ENCODE peak calls at places on chromosomes 2 and 18, in nine cellular contexts. D is aorta, E is upper lobe of right lung, H is tibial artery, V is GM12878, F is HepG2, S is neuronal stem cell, R is heart right ventricle, U is GM23338. X is an unnamed sample. For H3K27me3, the result is how much of the 10 kb centered on the place peaks cover.

GRCh38 chr18:63155169-63155852 is 164.3 kb downstream of the BCL2 start:
- DNase-seq in D (peak), E (peak), H (peak), V (peak), F (peak), S (peak), R (peak), U (peak), X (peak)

GRCh38 chr2:180478883-180479282 is 471.8 kb upstream of the CWC22 start:
- DNase-seq in D (no peak), E (no peak), H (no peak), V (no peak), F (no peak), S (no peak), R (no peak), U (no peak), X (no peak)

GRCh38 chr2:186891219-186891621 is 42.2 kb upstream of the ZSWIM2 start:
- DNase-seq in D (no peak), E (no peak), H (no peak), V (no peak), F (no peak), S (no peak), R (no peak), U (no peak), X (no peak)

GRCh38 chr2:133324150-133324561 is 244.1 kb downstream of the NCKAP5 start:
- DNase-seq in D (no peak), E (no peak), H (no peak), V (no peak), F (no peak), S (no peak), R (no peak), U (peak), X (no peak)

GRCh38 chr2:49108851-49109250 is 45.5 kb downstream of the FSHR start:
- DNase-seq in D (no peak), E (no peak), H (no peak), V (no peak), F (no peak), S (no peak), R (no peak), U (no peak), X (no peak)

GRCh38 chr2:219828127-219828526 is 200.7 kb downstream of the SLC4A3 start:
- DNase-seq in D (no peak), E (no peak), H (no peak), V (no peak), F (no peak), S (no peak), R (no peak), U (no peak), X (no peak)

GRCh38 chr2:38648107-38648761 is 17.7 kb upstream of the GALM start:
- DNase-seq in D (no peak), E (no peak), H (no peak), V (no peak), F (peak), S (no peak), R (no peak), U (no peak), X (no peak)

GRCh38 chr2:241412144-241412543 is 56.1 kb downstream of the FARP2 start:
- DNase-seq in D (no peak), E (no peak), H (no peak), V (no peak), F (no peak), S (no peak), R (no peak), U (no peak), X (no peak)

GRCh38 chr2:28185153-28185552 is 207.5 kb upstream of the FOSL2 start:
- DNase-seq in D (no peak), E (no peak), H (no peak), V (no peak), F (no peak), S (no peak), R (no peak), U (no peak), X (no peak)

GRCh38 chr2:98579926-98580325 is 28.4 kb downstream of the COA5 start:
- DNase-seq in D (no peak), E (no peak), H (no peak), V (no peak), F (no peak), S (no peak), R (no peak), U (no peak), X (no peak)

GRCh38 chr2:195021704-195022513 is 635.1 kb upstream of the SLC39A10 start:
- DNase-seq in D (no peak), E (no peak), H (no peak), V (peak), F (no peak), S (no peak), R (no peak), U (no peak), X (no peak)

DNA sequence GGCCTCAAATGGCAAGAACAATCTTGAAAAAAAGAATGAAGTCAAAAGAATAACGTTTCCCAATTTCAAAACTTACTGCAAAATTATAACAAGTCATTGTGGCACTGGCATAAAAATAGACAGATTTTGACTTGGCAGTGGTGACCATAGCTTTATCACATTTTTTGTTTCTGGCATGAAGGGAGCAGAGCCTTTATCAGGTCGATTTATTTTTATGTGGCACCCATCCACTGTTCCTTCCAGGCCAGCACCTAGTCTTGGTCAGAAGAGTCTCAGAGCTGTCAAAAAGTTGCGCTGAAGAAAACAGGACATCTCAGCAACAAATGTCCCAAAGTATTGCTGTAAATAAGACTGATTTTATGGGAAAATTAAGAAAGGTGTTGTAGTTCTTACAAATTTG is 92.4 kb downstream of the TRABD2A start:
- DNase-seq in D (no peak), E (no peak), H (no peak), V (no peak), F (no peak), S (no peak), R (no peak), U (no peak), X (no peak)
- H3K4me3 ChIP-seq in D (no peak), E (no peak), H (no peak), V (no peak), F (no peak), S (no peak), R (no peak), U (no peak), X (no peak)

GRCh38 chr2:95029898-95030341 is 4.4 kb downstream of the MAL start:
- DNase-seq in D (no peak), E (no peak), H (no peak), V (no peak), F (no peak), S (no peak), R (no peak), U (no peak), X (no peak)
- H3K27me3 ChIP-seq in D (under half), E (under half), H (half or more), V (under half), F (half or more), S (under half), R (half or more), U (half or more), X (under half)

GRCh38 chr2:30234180-30234971 is 3.0 kb downstream of the LBH start:
- DNase-seq in D (no peak), E (no peak), H (peak), V (no peak), F (peak), S (no peak), R (no peak), U (peak), X (no peak)
- H3K4me3 ChIP-seq in D (peak), E (peak), H (peak), V (peak), F (no peak), S (no peak), R (peak), U (peak), X (no peak)

DNA sequence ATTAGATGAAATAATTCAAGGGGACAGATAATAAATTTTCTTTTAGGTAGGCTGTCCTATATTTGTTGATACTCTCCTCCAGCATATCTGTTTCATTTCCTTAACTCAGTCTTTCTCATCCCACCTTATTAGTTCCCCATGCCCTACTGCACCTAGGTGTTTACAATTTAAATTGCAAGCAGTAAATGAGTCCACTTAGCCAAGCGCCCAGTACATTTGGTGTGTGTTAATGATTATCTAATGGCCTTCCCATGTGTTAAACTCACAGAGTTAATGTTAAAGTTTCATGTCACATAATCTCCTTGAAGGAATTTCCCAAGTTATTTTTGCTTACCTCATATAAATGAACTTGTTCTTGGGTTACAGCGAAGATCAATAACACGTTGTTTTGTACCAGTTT is 31.2 kb downstream of the ITGB6 start:
- DNase-seq in D (no peak), E (no peak), H (no peak), V (no peak), F (no peak), S (no peak), R (no peak), U (no peak), X (no peak)
- H3K27me3 ChIP-seq in D (under half), E (under half), H (under half), V (under half), F (under half), S (under half), R (under half), U (under half), X (under half)

DNA sequence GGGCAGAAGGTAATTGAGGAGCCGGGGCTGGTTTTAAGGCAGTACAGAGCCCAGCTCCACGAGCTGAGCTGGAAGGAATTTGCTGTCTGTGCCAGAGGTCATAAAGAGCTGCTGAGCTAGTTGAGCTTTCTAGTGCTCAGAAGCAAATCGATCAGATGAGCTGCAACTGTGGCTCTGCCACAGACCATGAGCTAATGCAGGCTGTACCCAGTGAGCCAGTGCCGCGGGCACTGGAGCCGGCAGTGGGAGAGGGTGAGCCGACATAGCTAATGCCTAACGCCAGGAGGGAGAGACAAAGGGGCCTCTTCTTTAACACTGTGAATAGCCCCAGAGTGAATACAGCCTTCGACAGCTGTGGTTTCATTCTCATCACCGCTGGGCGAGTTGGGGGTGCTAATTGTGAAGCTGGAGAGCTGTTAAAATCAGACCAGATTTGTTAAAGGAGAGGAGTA is 410.1 kb upstream of the TCF4 start:
- DNase-seq in D (no peak), E (no peak), H (no peak), V (no peak), F (no peak), S (peak), R (no peak), U (peak), X (peak)
- H3K4me3 ChIP-seq in D (no peak), E (peak), H (no peak), V (no peak), F (no peak), S (peak), R (no peak), U (no peak), X (no peak)

GRCh38 chr18:59096098-59096779 is 43.4 kb upstream of the SEC11C start:
- DNase-seq in D (no peak), E (no peak), H (no peak), V (no peak), F (peak), S (peak), R (no peak), U (peak), X (peak)
- H3K27me3 ChIP-seq in D (under half), E (under half), H (under half), V (under half), F (under half), S (under half), R (under half), U (under half), X (under half)

GRCh38 chr2:11831415-11831814 is 85.0 kb downstream of the LPIN1 start:
- DNase-seq in D (no peak), E (no peak), H (no peak), V (no peak), F (no peak), S (no peak), R (no peak), U (no peak), X (no peak)
- H3K4me3 ChIP-seq in D (no peak), E (no peak), H (no peak), V (no peak), F (no peak), S (no peak), R (no peak), U (no peak), X (no peak)

GRCh38 chr2:104900608-104901007 is 46.7 kb downstream of the POU3F3 start:
- DNase-seq in D (no peak), E (no peak), H (no peak), V (no peak), F (no peak), S (no peak), R (no peak), U (no peak), X (no peak)
- H3K27me3 ChIP-seq in D (under half), E (under half), H (under half), V (under half), F (half or more), S (under half), R (under half), U (under half), X (under half)

GRCh38 chr18:75161629-75162028 is 47.3 kb downstream of the PTGR3 start:
- DNase-seq in D (no peak), E (no peak), H (no peak), V (no peak), F (peak), S (no peak), R (no peak), U (no peak), X (no peak)
- H3K4me3 ChIP-seq in D (no peak), E (peak), H (peak), V (peak), F (peak), S (no peak), R (peak), U (no peak), X (no peak)

GRCh38 chr18:78107363-78107762 is 857.7 kb downstream of the GALR1 start:
- DNase-seq in D (no peak), E (no peak), H (no peak), V (no peak), F (no peak), S (no peak), R (no peak), U (no peak), X (no peak)

GRCh38 chr18:78105611-78106010 is 856.0 kb downstream of the GALR1 start:
- DNase-seq in D (no peak), E (no peak), H (no peak), V (no peak), F (no peak), S (no peak), R (no peak), U (no peak), X (no peak)

GRCh38 chr18:78113445-78113844 is 863.8 kb downstream of the GALR1 start:
- DNase-seq in D (no peak), E (no peak), H (no peak), V (no peak), F (no peak), S (no peak), R (no peak), U (no peak), X (no peak)

GRCh38 chr18:78106946-78107345 is 857.3 kb downstream of the GALR1 start:
- DNase-seq in D (no peak), E (no peak), H (no peak), V (no peak), F (no peak), S (no peak), R (no peak), U (no peak), X (no peak)

GRCh38 chr18:78108587-78108986 is 858.9 kb downstream of the GALR1 start:
- DNase-seq in D (no peak), E (no peak), H (no peak), V (no peak), F (no peak), S (no peak), R (no peak), U (no peak), X (no peak)
- H3K27me3 ChIP-seq in D (under half), E (under half), H (under half), V (under half), F (under half), S (under half), R (under half), U (under half), X (under half)

X was measured in H7.